ENCODE peak calls at places on chromosomes 4 and X, in five cellular contexts. One of them, this sample, is unnamed.

GRCh38 chrX:1420371-1420770 is 28.5 kb upstream of the SLC25A6 start:
- DNase-seq in fibroblast of lung: no peak
- DNase-seq in testis: peak
- DNase-seq in fibroblast of pulmonary artery: no peak
- DNase-seq in colonic mucosa: no peak
- DNase-seq in this sample: no peak

GRCh38 chrX:93875621-93876282 is 201.7 kb downstream of the FAM133A start:
- DNase-seq in colonic mucosa: no peak
- DNase-seq in testis: peak
- DNase-seq in fibroblast of pulmonary artery: no peak
- DNase-seq in fibroblast of lung: no peak
- DNase-seq in this sample: no peak

GRCh38 chr4:169305651-169306050 is 34.9 kb upstream of the SH3RF1 start:
- DNase-seq in fibroblast of lung: no peak
- DNase-seq in fibroblast of pulmonary artery: no peak
- DNase-seq in colonic mucosa: no peak
- DNase-seq in testis: no peak
- DNase-seq in this sample: no peak

GRCh38 chrX:23815376-23815775 is 32.4 kb downstream of the SAT1 start:
- DNase-seq in testis: no peak
- DNase-seq in fibroblast of pulmonary artery: no peak
- DNase-seq in colonic mucosa: no peak
- DNase-seq in fibroblast of lung: no peak
- DNase-seq in this sample: no peak

GRCh38 chrX:670596-670995 is 40.0 kb downstream of the SHOX start:
- DNase-seq in fibroblast of lung: no peak
- DNase-seq in testis: no peak
- DNase-seq in colonic mucosa: no peak
- DNase-seq in fibroblast of pulmonary artery: no peak
- DNase-seq in this sample: no peak

GRCh38 chr4:16457944-16458343 is 231.7 kb upstream of the TAPT1 start:
- DNase-seq in fibroblast of pulmonary artery: peak
- DNase-seq in fibroblast of lung: no peak
- DNase-seq in testis: no peak
- DNase-seq in colonic mucosa: no peak
- DNase-seq in this sample: no peak

GRCh38 chrX:70219938-70220764 is 14.3 kb upstream of the AWAT1 start:
- DNase-seq in fibroblast of lung: peak
- DNase-seq in colonic mucosa: peak
- DNase-seq in testis: peak
- DNase-seq in fibroblast of pulmonary artery: peak
- DNase-seq in this sample: no peak

GRCh38 chr4:54395013-54395527 is 166.0 kb downstream of the PDGFRA start:
- DNase-seq in fibroblast of lung: no peak
- DNase-seq in testis: no peak
- DNase-seq in fibroblast of pulmonary artery: no peak
- DNase-seq in colonic mucosa: no peak
- DNase-seq in this sample: no peak

GRCh38 chr4:186068581-186069402 is at the start of gene TLR3:
- DNase-seq in fibroblast of lung: peak
- DNase-seq in fibroblast of pulmonary artery: peak
- DNase-seq in testis: no peak
- DNase-seq in colonic mucosa: peak
- DNase-seq in this sample: peak

GRCh38 chr4:131288441-131288840 is 1860.7 kb upstream of the PCDH10 start:
- DNase-seq in fibroblast of pulmonary artery: no peak
- DNase-seq in testis: no peak
- DNase-seq in colonic mucosa: no peak
- DNase-seq in fibroblast of lung: no peak
- DNase-seq in this sample: no peak

GRCh38 chr4:7850489-7850888 is 89.2 kb downstream of the AFAP1 start:
- DNase-seq in fibroblast of pulmonary artery: no peak
- DNase-seq in testis: no peak
- DNase-seq in colonic mucosa: no peak
- DNase-seq in fibroblast of lung: no peak
- DNase-seq in this sample: no peak

GRCh38 chr4:150328496-150328895 is 250.3 kb downstream of the DCLK2 start:
- DNase-seq in fibroblast of pulmonary artery: no peak
- DNase-seq in testis: no peak
- DNase-seq in colonic mucosa: no peak
- DNase-seq in fibroblast of lung: no peak
- DNase-seq in this sample: no peak

GRCh38 chrX:25154168-25154567 is 138.4 kb upstream of the ARX start:
- DNase-seq in fibroblast of pulmonary artery: no peak
- DNase-seq in colonic mucosa: no peak
- DNase-seq in fibroblast of lung: no peak
- DNase-seq in testis: no peak
- DNase-seq in this sample: no peak

GRCh38 chr4:118850813-118851173 is 14.9 kb upstream of the SEC24D start:
- DNase-seq in testis: no peak
- DNase-seq in fibroblast of pulmonary artery: no peak
- DNase-seq in colonic mucosa: no peak
- DNase-seq in fibroblast of lung: no peak
- DNase-seq in this sample: no peak

GRCh38 chr4:17722361-17722710 is 59.1 kb downstream of the FAM184B start:
- DNase-seq in testis: no peak
- DNase-seq in colonic mucosa: no peak
- DNase-seq in fibroblast of pulmonary artery: no peak
- DNase-seq in fibroblast of lung: no peak
- DNase-seq in this sample: no peak

GRCh38 chr4:111174331-111174730 is 551.5 kb upstream of the PITX2 start:
- DNase-seq in fibroblast of pulmonary artery: no peak
- DNase-seq in fibroblast of lung: no peak
- DNase-seq in testis: no peak
- DNase-seq in colonic mucosa: no peak
- DNase-seq in this sample: no peak

GRCh38 chrX:105820247-105820646 is 2.1 kb upstream of the NRK start:
- DNase-seq in fibroblast of pulmonary artery: no peak
- DNase-seq in testis: no peak
- DNase-seq in fibroblast of lung: no peak
- DNase-seq in colonic mucosa: no peak
- DNase-seq in this sample: no peak

GRCh38 chrX:105816517-105816916 is 5.8 kb upstream of the NRK start:
- DNase-seq in fibroblast of pulmonary artery: no peak
- DNase-seq in testis: no peak
- DNase-seq in colonic mucosa: no peak
- DNase-seq in fibroblast of lung: no peak
- DNase-seq in this sample: no peak

GRCh38 chrX:105823092-105823454 is 734 bp downstream of the NRK start:
- DNase-seq in fibroblast of lung: no peak
- DNase-seq in fibroblast of pulmonary artery: no peak
- DNase-seq in colonic mucosa: no peak
- DNase-seq in testis: peak
- DNase-seq in this sample: no peak

GRCh38 chrX:105821471-105822081 is 763 bp upstream of the NRK start:
- DNase-seq in fibroblast of pulmonary artery: peak
- DNase-seq in fibroblast of lung: peak
- DNase-seq in testis: peak
- DNase-seq in colonic mucosa: no peak
- DNase-seq in this sample: peak

GRCh38 chrX:105822138-105823091 is at the start of gene NRK:
- DNase-seq in fibroblast of lung: peak
- DNase-seq in testis: peak
- DNase-seq in fibroblast of pulmonary artery: peak
- DNase-seq in colonic mucosa: no peak
- DNase-seq in this sample: no peak
- TF ChIP-seq CTCF in fibroblast of lung: no peak
- TF ChIP-seq CTCF in testis: no peak
- TF ChIP-seq CTCF in fibroblast of pulmonary artery: no peak
- TF ChIP-seq CTCF in colonic mucosa: no peak
- TF ChIP-seq CTCF in this sample: no peak

DNA sequence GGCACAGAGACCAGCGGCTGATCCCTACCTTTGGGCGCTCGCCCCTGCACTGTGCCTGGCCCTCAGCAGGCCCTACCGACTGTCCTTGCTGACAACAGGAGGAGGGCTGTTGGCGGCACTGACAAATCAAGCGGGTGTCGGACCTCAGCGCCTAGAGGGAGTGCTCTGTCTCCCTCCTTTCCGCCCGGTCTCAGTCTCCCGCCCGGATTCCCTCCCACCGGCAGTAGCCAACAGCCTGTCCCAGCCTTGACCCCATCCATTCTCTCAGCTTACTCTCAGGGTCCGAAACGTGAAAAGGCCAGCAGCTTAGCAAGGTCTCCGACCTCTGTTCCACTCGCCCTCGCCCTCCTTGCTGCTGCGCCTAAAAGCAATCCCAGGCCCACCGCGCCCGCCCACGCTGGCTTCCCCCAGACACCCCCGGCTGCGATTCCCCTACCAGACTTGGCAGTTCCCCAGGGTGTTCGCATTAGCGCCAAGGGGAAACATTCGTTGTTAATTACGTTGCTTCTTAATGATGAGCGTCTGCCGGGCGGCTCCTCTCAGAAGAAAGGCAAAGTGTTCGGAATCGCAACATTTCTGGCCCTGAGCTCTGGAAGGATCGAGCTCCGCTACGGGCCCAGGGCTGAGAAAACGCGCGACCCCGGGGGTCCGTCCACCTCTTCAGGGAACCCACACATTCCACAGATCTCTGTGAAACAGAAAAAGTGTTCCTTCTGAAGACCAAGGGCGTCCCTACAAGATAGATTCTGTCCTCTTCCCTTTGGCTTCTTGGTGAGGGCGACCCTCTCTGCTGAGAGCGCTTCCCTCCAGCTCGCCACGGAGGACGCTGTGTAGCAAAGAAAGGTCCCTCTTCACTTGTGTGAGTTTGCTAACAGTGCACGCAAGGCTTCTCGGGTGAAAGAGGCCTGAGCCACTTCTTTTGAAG is 96.1 kb downstream of the SOWAHB start:
- DNase-seq in testis: peak
- DNase-seq in fibroblast of pulmonary artery: no peak
- DNase-seq in fibroblast of lung: peak
- DNase-seq in colonic mucosa: no peak
- DNase-seq in this sample: no peak
- TF ChIP-seq CTCF in testis: no peak
- TF ChIP-seq CTCF in fibroblast of pulmonary artery: peak
- TF ChIP-seq CTCF in fibroblast of lung: no peak
- TF ChIP-seq CTCF in colonic mucosa: no peak
- TF ChIP-seq CTCF in this sample: no peak

GRCh38 chrX:103927633-103928032 is 34.8 kb upstream of the TMSB15B start:
- DNase-seq in colonic mucosa: no peak
- DNase-seq in fibroblast of pulmonary artery: no peak
- DNase-seq in fibroblast of lung: no peak
- DNase-seq in testis: no peak
- DNase-seq in this sample: no peak
- TF ChIP-seq CTCF in colonic mucosa: no peak
- TF ChIP-seq CTCF in fibroblast of pulmonary artery: no peak
- TF ChIP-seq CTCF in fibroblast of lung: no peak
- TF ChIP-seq CTCF in testis: no peak
- TF ChIP-seq CTCF in this sample: no peak

GRCh38 chr4:20428410-20429160 is 176.9 kb downstream of the SLIT2 start:
- DNase-seq in testis: no peak
- DNase-seq in fibroblast of lung: peak
- DNase-seq in colonic mucosa: no peak
- DNase-seq in fibroblast of pulmonary artery: peak
- DNase-seq in this sample: no peak

GRCh38 chr4:20432098-20432497 is 180.4 kb downstream of the SLIT2 start:
- DNase-seq in fibroblast of pulmonary artery: peak
- DNase-seq in fibroblast of lung: no peak
- DNase-seq in testis: no peak
- DNase-seq in colonic mucosa: no peak
- DNase-seq in this sample: no peak

GRCh38 chr4:20433101-20433705 is 181.5 kb downstream of the SLIT2 start:
- DNase-seq in fibroblast of pulmonary artery: no peak
- DNase-seq in fibroblast of lung: no peak
- DNase-seq in colonic mucosa: no peak
- DNase-seq in testis: no peak
- DNase-seq in this sample: no peak

GRCh38 chr4:20430555-20430954 is 178.8 kb downstream of the SLIT2 start:
- DNase-seq in fibroblast of pulmonary artery: no peak
- DNase-seq in fibroblast of lung: peak
- DNase-seq in colonic mucosa: no peak
- DNase-seq in testis: no peak
- DNase-seq in this sample: no peak

GRCh38 chr4:20431422-20432014 is 179.8 kb downstream of the SLIT2 start:
- DNase-seq in colonic mucosa: no peak
- DNase-seq in fibroblast of lung: peak
- DNase-seq in fibroblast of pulmonary artery: peak
- DNase-seq in testis: peak
- DNase-seq in this sample: peak
- TF ChIP-seq CTCF in colonic mucosa: no peak
- TF ChIP-seq CTCF in fibroblast of lung: peak
- TF ChIP-seq CTCF in fibroblast of pulmonary artery: peak
- TF ChIP-seq CTCF in testis: no peak
- TF ChIP-seq CTCF in this sample: peak

GRCh38 chr4:144562019-144562740 is 83.8 kb upstream of the HHIP start:
- DNase-seq in fibroblast of lung: no peak
- DNase-seq in testis: no peak
- DNase-seq in fibroblast of pulmonary artery: peak
- DNase-seq in colonic mucosa: no peak
- DNase-seq in this sample: no peak
- TF ChIP-seq CTCF in fibroblast of lung: no peak
- TF ChIP-seq CTCF in testis: no peak
- TF ChIP-seq CTCF in fibroblast of pulmonary artery: no peak
- TF ChIP-seq CTCF in colonic mucosa: no peak
- TF ChIP-seq CTCF in this sample: no peak

DNA sequence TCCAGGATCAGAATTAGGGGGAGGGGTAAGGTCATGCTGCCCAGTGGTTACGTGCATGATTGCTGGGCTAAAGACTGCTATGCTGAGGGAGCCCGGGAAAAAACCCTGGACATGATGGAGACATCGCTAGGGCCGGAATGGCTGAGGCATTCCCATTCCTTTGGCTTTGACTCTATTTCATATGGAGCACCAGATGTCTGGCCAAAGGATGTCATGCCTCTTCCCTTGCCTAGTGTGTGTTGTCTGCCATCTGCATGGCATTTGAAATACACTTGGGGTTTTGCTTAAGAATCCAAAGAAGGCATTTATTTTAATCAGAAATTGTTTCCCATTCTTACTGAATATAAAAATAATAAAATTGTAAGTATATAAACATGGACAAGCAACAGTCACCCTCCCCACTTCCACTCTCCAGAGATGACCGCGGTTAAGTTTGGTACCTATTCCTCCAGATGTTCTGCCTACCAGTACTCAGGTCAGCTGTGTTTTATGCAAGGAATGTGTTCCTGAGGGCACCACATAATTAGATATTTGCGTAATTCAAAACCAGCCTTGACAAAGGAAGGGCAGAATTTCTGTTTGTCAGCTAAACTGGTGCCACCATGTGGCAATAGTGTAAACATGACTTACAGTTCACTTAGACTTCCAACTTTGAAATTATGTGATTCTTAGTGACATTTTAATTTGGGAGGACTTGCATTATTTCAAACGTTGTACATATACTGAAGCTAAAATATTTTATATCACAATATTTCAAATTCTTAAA is 105.9 kb downstream of the CT47B1 start:
- DNase-seq in testis: no peak
- DNase-seq in fibroblast of pulmonary artery: peak
- DNase-seq in fibroblast of lung: peak
- DNase-seq in colonic mucosa: no peak
- DNase-seq in this sample: peak
- TF ChIP-seq CTCF in testis: no peak
- TF ChIP-seq CTCF in fibroblast of pulmonary artery: peak
- TF ChIP-seq CTCF in fibroblast of lung: no peak
- TF ChIP-seq CTCF in colonic mucosa: no peak
- TF ChIP-seq CTCF in this sample: peak

This sample was measured in astrocyte of the cerebellum.